ENCODE peak calls at places on chromosomes 16 and 17, in five cellular contexts. One of them, this sample, is unnamed.

GRCh38 chr16:58026705-58027340 is 1.3 kb downstream of the MMP15 start:
- DNase-seq in DMS 273 treated with DMSO at 0.1 percent for 48 hours: no peak
- DNase-seq in A172: no peak
- DNase-seq in NCI-H1930: peak; percentile 28
- DNase-seq in NCI-H446 treated with DMSO at 0.1 percent for 48 hours: no peak
- DNase-seq in this sample: no peak

GRCh38 chr17:77356690-77357201 is 216.0 kb downstream of the SEC14L1 start:
- DNase-seq in DMS 273 treated with DMSO at 0.1 percent for 48 hours: no peak
- DNase-seq in NCI-H1930: no peak
- DNase-seq in A172: no peak
- DNase-seq in NCI-H446 treated with DMSO at 0.1 percent for 48 hours: no peak
- DNase-seq in this sample: no peak

GRCh38 chr17:43393944-43394482 is 4.8 kb upstream of the ARL4D start:
- DNase-seq in A172: peak; percentile 89
- DNase-seq in NCI-H446 treated with DMSO at 0.1 percent for 48 hours: peak; percentile 63
- DNase-seq in NCI-H1930: peak; percentile 82
- DNase-seq in DMS 273 treated with DMSO at 0.1 percent for 48 hours: peak; percentile 61
- DNase-seq in this sample: peak; percentile 66

GRCh38 chr16:54077412-54077821 is 209.2 kb downstream of the IRX3 start:
- DNase-seq in DMS 273 treated with DMSO at 0.1 percent for 48 hours: no peak
- DNase-seq in A172: peak; percentile 79
- DNase-seq in NCI-H446 treated with DMSO at 0.1 percent for 48 hours: no peak
- DNase-seq in NCI-H1930: no peak
- DNase-seq in this sample: no peak

GRCh38 chr16:83400234-83400633 is 407.5 kb upstream of the HSBP1 start:
- DNase-seq in DMS 273 treated with DMSO at 0.1 percent for 48 hours: no peak
- DNase-seq in A172: no peak
- DNase-seq in NCI-H446 treated with DMSO at 0.1 percent for 48 hours: no peak
- DNase-seq in NCI-H1930: no peak
- DNase-seq in this sample: no peak

GRCh38 chr17:77779711-77780539 is 178.6 kb upstream of the TNRC6C start:
- DNase-seq in DMS 273 treated with DMSO at 0.1 percent for 48 hours: no peak
- DNase-seq in A172: peak; percentile 59
- DNase-seq in NCI-H1930: no peak
- DNase-seq in NCI-H446 treated with DMSO at 0.1 percent for 48 hours: no peak
- DNase-seq in this sample: no peak

GRCh38 chr16:67562918-67563707 is 787 bp downstream of the CTCF start:
- DNase-seq in NCI-H1930: peak; percentile 38
- DNase-seq in DMS 273 treated with DMSO at 0.1 percent for 48 hours: no peak
- DNase-seq in NCI-H446 treated with DMSO at 0.1 percent for 48 hours: no peak
- DNase-seq in A172: no peak
- DNase-seq in this sample: no peak

GRCh38 chr16:70720431-70721201 is 34.8 kb upstream of the MTSS2 start:
- DNase-seq in A172: no peak
- DNase-seq in NCI-H446 treated with DMSO at 0.1 percent for 48 hours: no peak
- DNase-seq in DMS 273 treated with DMSO at 0.1 percent for 48 hours: no peak
- DNase-seq in NCI-H1930: no peak
- DNase-seq in this sample: no peak

GRCh38 chr16:24253192-24253591 is 2.9 kb upstream of the CACNG3 start:
- DNase-seq in DMS 273 treated with DMSO at 0.1 percent for 48 hours: no peak
- DNase-seq in NCI-H1930: peak; percentile 84
- DNase-seq in A172: no peak
- DNase-seq in NCI-H446 treated with DMSO at 0.1 percent for 48 hours: peak; percentile 5
- DNase-seq in this sample: peak; percentile 53

GRCh38 chr16:64196444-64196843 is 925.4 kb downstream of the CDH11 start:
- DNase-seq in NCI-H1930: no peak
- DNase-seq in DMS 273 treated with DMSO at 0.1 percent for 48 hours: no peak
- DNase-seq in NCI-H446 treated with DMSO at 0.1 percent for 48 hours: no peak
- DNase-seq in A172: no peak
- DNase-seq in this sample: no peak

GRCh38 chr17:22704674-22705073 is 1012.4 kb downstream of the KCNJ18 start:
- DNase-seq in NCI-H1930: peak; percentile 16
- DNase-seq in NCI-H446 treated with DMSO at 0.1 percent for 48 hours: no peak
- DNase-seq in DMS 273 treated with DMSO at 0.1 percent for 48 hours: no peak
- DNase-seq in A172: no peak
- DNase-seq in this sample: no peak

GRCh38 chr17:28498652-28499365 is 7.3 kb upstream of the FOXN1 start:
- DNase-seq in DMS 273 treated with DMSO at 0.1 percent for 48 hours: no peak
- DNase-seq in NCI-H446 treated with DMSO at 0.1 percent for 48 hours: no peak
- DNase-seq in NCI-H1930: no peak
- DNase-seq in A172: no peak
- DNase-seq in this sample: no peak

GRCh38 chr16:68404736-68405345 is 43.5 kb downstream of the SMPD3 start:
- DNase-seq in NCI-H1930: no peak
- DNase-seq in DMS 273 treated with DMSO at 0.1 percent for 48 hours: no peak
- DNase-seq in NCI-H446 treated with DMSO at 0.1 percent for 48 hours: no peak
- DNase-seq in A172: no peak
- DNase-seq in this sample: no peak

GRCh38 chr17:556431-556995 is 158.1 kb downstream of the VPS53 start:
- DNase-seq in NCI-H1930: no peak
- DNase-seq in DMS 273 treated with DMSO at 0.1 percent for 48 hours: no peak
- DNase-seq in NCI-H446 treated with DMSO at 0.1 percent for 48 hours: no peak
- DNase-seq in A172: no peak
- DNase-seq in this sample: no peak

GRCh38 chr17:44084131-44084538 is 13.6 kb downstream of the G6PC3 start:
- DNase-seq in A172: peak; percentile 35
- DNase-seq in NCI-H446 treated with DMSO at 0.1 percent for 48 hours: no peak
- DNase-seq in DMS 273 treated with DMSO at 0.1 percent for 48 hours: no peak
- DNase-seq in NCI-H1930: peak; percentile 45
- DNase-seq in this sample: no peak

GRCh38 chr16:26961459-26961858 is 105.3 kb upstream of the C16orf82 start:
- DNase-seq in NCI-H1930: no peak
- DNase-seq in DMS 273 treated with DMSO at 0.1 percent for 48 hours: no peak
- DNase-seq in NCI-H446 treated with DMSO at 0.1 percent for 48 hours: no peak
- DNase-seq in A172: no peak
- DNase-seq in this sample: no peak

GRCh38 chr16:1920727-1921155 is 2.5 kb upstream of the HS3ST6 start:
- DNase-seq in NCI-H446 treated with DMSO at 0.1 percent for 48 hours: no peak
- DNase-seq in NCI-H1930: peak; percentile 36
- DNase-seq in A172: peak; percentile 49
- DNase-seq in DMS 273 treated with DMSO at 0.1 percent for 48 hours: peak; percentile 27
- DNase-seq in this sample: no peak

GRCh38 chr17:75159196-75160031 is 5.1 kb upstream of the JPT1 start:
- DNase-seq in A172: peak; percentile 80
- DNase-seq in NCI-H446 treated with DMSO at 0.1 percent for 48 hours: no peak
- DNase-seq in DMS 273 treated with DMSO at 0.1 percent for 48 hours: no peak
- DNase-seq in NCI-H1930: no peak
- DNase-seq in this sample: no peak

GRCh38 chr16:21116148-21116693 is 34.4 kb downstream of the DNAH3 start:
- DNase-seq in A172: no peak
- DNase-seq in DMS 273 treated with DMSO at 0.1 percent for 48 hours: no peak
- DNase-seq in NCI-H1930: no peak
- DNase-seq in NCI-H446 treated with DMSO at 0.1 percent for 48 hours: peak; percentile 4
- DNase-seq in this sample: no peak

GRCh38 chr17:27520571-27521185 is 64.4 kb downstream of the KSR1 start:
- DNase-seq in NCI-H1930: no peak
- DNase-seq in NCI-H446 treated with DMSO at 0.1 percent for 48 hours: no peak
- DNase-seq in A172: no peak
- DNase-seq in DMS 273 treated with DMSO at 0.1 percent for 48 hours: no peak
- DNase-seq in this sample: no peak

GRCh38 chr16:86565644-86566511 is 751 bp upstream of the FOXC2 start:
- DNase-seq in A172: no peak
- DNase-seq in NCI-H1930: no peak
- DNase-seq in NCI-H446 treated with DMSO at 0.1 percent for 48 hours: no peak
- DNase-seq in DMS 273 treated with DMSO at 0.1 percent for 48 hours: no peak
- DNase-seq in this sample: no peak

GRCh38 chr16:87790278-87791023 is 24.7 kb upstream of the KLHDC4 start:
- DNase-seq in DMS 273 treated with DMSO at 0.1 percent for 48 hours: no peak
- DNase-seq in A172: peak; percentile 48
- DNase-seq in NCI-H446 treated with DMSO at 0.1 percent for 48 hours: peak; percentile 15
- DNase-seq in NCI-H1930: no peak
- DNase-seq in this sample: no peak

GRCh38 chr17:75260679-75261335 is 599 bp downstream of the GGA3 start:
- DNase-seq in DMS 273 treated with DMSO at 0.1 percent for 48 hours: no peak
- DNase-seq in A172: no peak
- DNase-seq in NCI-H446 treated with DMSO at 0.1 percent for 48 hours: no peak
- DNase-seq in NCI-H1930: no peak
- DNase-seq in this sample: no peak